ENCODE peak calls at places on chromosomes 16 and 17, in seven cellular contexts. B, G, I, Z, O, C and H are unnamed samples.

GRCh38 chr16:679808-680624 is at the start of gene STUB1:
- DNase-seq in B (peak), G (peak), I (peak), Z (peak), O (peak), C (peak), H (peak)

GRCh38 chr16:23700509-23700908 is 12.5 kb downstream of the ERN2 start:
- DNase-seq in B (no peak), G (no peak), I (peak), Z (no peak), O (no peak), C (no peak), H (peak)

GRCh38 chr17:69729937-69730336 is 315.4 kb downstream of the MAP2K6 start:
- DNase-seq in B (no peak), G (no peak), I (no peak), Z (peak), O (no peak), C (no peak), H (no peak)

GRCh38 chr17:6365187-6365943 is 69.6 kb downstream of the AIPL1 start:
- DNase-seq in B (no peak), G (no peak), I (peak), Z (peak), O (no peak), C (peak), H (no peak)

GRCh38 chr16:85428168-85428898 is 184.8 kb upstream of the GSE1 start:
- DNase-seq in B (peak), G (peak), I (peak), Z (no peak), O (no peak), C (peak), H (peak)

GRCh38 chr16:69123894-69124293 is 8.5 kb downstream of the CHTF8 start:
- DNase-seq in B (peak), G (peak), I (peak), Z (peak), O (no peak), C (peak), H (peak)

GRCh38 chr17:43543300-43543699 is 2.8 kb downstream of the ETV4 start:
- DNase-seq in B (no peak), G (no peak), I (no peak), Z (peak), O (no peak), C (no peak), H (no peak)

GRCh38 chr16:64278196-64278595 is 843.7 kb downstream of the CDH11 start:
- DNase-seq in B (peak), G (no peak), I (no peak), Z (peak), O (no peak), C (no peak), H (no peak)

GRCh38 chr16:70700101-70701020 is 14.5 kb upstream of the MTSS2 start:
- DNase-seq in B (no peak), G (no peak), I (no peak), Z (no peak), O (peak), C (no peak), H (no peak)

GRCh38 chr16:72021043-72021442 is 12.5 kb downstream of the DHODH start:
- DNase-seq in B (no peak), G (no peak), I (no peak), Z (no peak), O (no peak), C (no peak), H (peak)

GRCh38 chr16:54633943-54634362 is 296.7 kb upstream of the IRX5 start:
- DNase-seq in B (no peak), G (no peak), I (no peak), Z (no peak), O (no peak), C (no peak), H (peak)

GRCh38 chr17:74212913-74213791 is at the start of gene TTYH2:
- DNase-seq in B (peak), G (peak), I (peak), Z (peak), O (peak), C (peak), H (peak)

GRCh38 chr16:9139965-9140364 is 48.5 kb downstream of the HAPSTR1 start:
- DNase-seq in B (peak), G (no peak), I (no peak), Z (peak), O (no peak), C (no peak), H (peak)

GRCh38 chr16:49116873-49117272 is 164.8 kb downstream of the CBLN1 start:
- DNase-seq in B (no peak), G (no peak), I (no peak), Z (no peak), O (no peak), C (no peak), H (no peak)

GRCh38 chr17:64974750-64975317 is 55.6 kb upstream of the LRRC37A3 start:
- DNase-seq in B (no peak), G (no peak), I (no peak), Z (no peak), O (no peak), C (peak), H (no peak)

GRCh38 chr16:61715392-61715791 is 320.8 kb downstream of the CDH8 start:
- DNase-seq in B (no peak), G (no peak), I (no peak), Z (no peak), O (no peak), C (no peak), H (no peak)

GRCh38 chr17:41284043-41284442 is 8.5 kb downstream of the KRTAP9-7 start:
- DNase-seq in B (no peak), G (no peak), I (no peak), Z (peak), O (no peak), C (no peak), H (no peak)

GRCh38 chr17:4944163-4944553 is 4.1 kb downstream of the RNF167 start:
- DNase-seq in B (no peak), G (peak), I (no peak), Z (no peak), O (no peak), C (no peak), H (no peak)

GRCh38 chr16:81616321-81617020 is 162.6 kb upstream of the PLCG2 start:
- DNase-seq in B (peak), G (peak), I (peak), Z (peak), O (peak), C (no peak), H (peak)

DNA sequence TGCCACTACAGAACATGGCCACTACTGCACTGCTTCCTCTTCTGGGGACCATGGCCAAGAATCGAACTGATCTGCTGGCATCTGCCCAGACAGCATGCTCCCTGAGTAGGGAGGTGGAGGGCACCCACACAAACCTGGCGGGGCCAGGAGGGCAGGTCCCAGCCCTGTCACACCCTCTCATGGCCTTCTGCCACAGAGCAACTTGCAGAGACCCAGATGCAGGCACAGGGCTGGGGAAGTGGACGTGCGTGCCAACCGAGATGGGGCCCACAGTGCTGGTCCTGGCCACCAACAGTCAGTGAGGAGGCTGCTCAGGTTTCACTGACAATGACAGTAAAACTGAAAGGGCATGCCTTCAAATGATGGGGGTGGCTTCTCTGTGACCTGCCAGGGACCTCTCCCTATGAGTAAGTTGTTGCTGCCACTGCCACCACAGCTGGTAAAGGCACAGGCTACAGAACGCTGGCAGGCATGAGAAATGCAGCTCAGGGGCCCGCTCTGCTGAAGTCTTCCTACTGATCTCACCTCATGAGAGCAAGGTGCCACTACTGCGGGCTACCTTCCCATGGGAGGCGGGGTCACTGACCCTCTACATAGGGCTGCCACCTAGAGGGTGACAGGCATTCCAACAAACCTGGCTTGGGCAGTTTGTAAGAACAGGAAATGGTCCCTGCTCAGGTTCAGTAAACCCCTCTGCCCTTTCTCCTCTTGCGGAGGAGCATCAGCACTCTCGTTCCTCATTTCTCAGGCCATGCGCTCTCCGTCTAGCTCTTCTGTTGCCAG is 15.5 kb downstream of the HIC1 start:
- DNase-seq in B (no peak), G (no peak), I (no peak), Z (no peak), O (no peak), C (no peak), H (peak)
- TF ChIP-seq CTCF in B (no peak), G (no peak), I (no peak), Z (no peak), O (no peak), C (no peak), H (peak)

GRCh38 chr16:66751992-66752322 is 548 bp upstream of the DYNC1LI2 start:
- DNase-seq in B (no peak), G (no peak), I (no peak), Z (no peak), O (no peak), C (no peak), H (no peak)
- TF ChIP-seq CTCF in B (no peak), G (no peak), I (no peak), Z (no peak), O (no peak), C (no peak), H (no peak)

GRCh38 chr17:68429881-68430280 is 27.4 kb downstream of the WIPI1 start:
- DNase-seq in B (no peak), G (no peak), I (no peak), Z (no peak), O (no peak), C (peak), H (no peak)

GRCh38 chr17:68431045-68431608 is 26.2 kb downstream of the WIPI1 start:
- DNase-seq in B (no peak), G (no peak), I (no peak), Z (no peak), O (no peak), C (peak), H (no peak)

GRCh38 chr17:68432086-68432864 is 25.0 kb downstream of the WIPI1 start:
- DNase-seq in B (no peak), G (no peak), I (no peak), Z (no peak), O (no peak), C (peak), H (no peak)

GRCh38 chr17:68433211-68433610 is 24.1 kb downstream of the WIPI1 start:
- DNase-seq in B (no peak), G (no peak), I (no peak), Z (no peak), O (no peak), C (peak), H (no peak)

GRCh38 chr17:68431661-68432071 is 25.6 kb downstream of the WIPI1 start:
- DNase-seq in B (peak), G (peak), I (no peak), Z (peak), O (no peak), C (peak), H (peak)
- TF ChIP-seq CTCF in B (peak), G (peak), I (no peak), Z (peak), O (no peak), C (no peak), H (peak)

GRCh38 chr17:34562387-34562786 is 17.0 kb upstream of the TMEM132E start:
- DNase-seq in B (no peak), G (no peak), I (no peak), Z (no peak), O (no peak), C (no peak), H (peak)
- TF ChIP-seq CTCF in B (peak), G (peak), I (no peak), Z (peak), O (no peak), C (no peak), H (peak)

DNA sequence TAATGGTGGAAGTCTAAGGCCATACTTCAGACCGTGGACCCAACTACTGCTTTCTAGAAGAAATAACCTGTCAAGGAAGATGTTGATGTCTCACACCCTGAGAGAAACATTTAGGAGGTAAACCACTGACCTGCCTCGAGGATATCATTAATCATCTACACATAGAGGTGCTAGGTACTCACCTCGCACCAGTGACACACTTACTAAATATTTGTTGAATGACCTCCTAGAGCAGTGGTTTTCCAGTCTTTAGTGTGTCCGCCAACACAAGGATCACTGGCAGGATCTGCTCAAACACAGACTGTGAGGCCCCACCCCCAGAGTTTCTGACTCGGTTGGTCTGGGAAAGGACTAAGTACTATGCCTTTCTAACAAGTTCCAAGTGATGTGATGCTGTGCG is 197.4 kb upstream of the CACNG5 start:
- DNase-seq in B (no peak), G (no peak), I (no peak), Z (no peak), O (no peak), C (peak), H (no peak)
- TF ChIP-seq CTCF in B (no peak), G (no peak), I (no peak), Z (no peak), O (no peak), C (no peak), H (no peak)

DNA sequence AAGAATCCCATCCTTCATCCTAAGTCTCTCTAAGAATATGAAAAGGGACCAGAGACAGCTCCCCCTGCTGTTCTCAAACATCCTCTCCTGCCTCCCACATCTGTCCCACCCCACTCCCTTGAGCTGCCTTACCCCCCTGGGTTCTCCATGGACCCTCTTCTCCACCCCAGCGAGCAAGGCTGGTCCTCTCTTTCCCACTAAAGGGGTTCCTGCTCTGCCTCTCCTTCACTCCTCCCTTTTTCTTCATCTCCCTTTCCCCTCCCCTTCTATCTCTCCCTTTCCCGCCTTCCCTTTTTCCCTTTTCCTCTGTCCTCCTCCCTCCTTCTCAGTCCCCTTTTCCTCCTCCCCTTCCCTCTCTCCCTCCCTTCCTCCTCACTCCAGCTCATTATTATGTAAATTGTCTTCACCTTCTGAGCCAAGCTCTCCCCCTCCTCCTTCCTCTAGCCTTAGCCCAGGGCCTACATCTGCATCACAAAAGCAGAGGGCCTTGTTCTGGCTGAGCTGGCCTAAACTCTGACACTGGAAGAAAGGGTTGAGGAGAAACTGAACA is 90.0 kb downstream of the GNAO1 start:
- DNase-seq in B (peak), G (no peak), I (no peak), Z (no peak), O (no peak), C (no peak), H (peak)
- TF ChIP-seq CTCF in B (peak), G (no peak), I (no peak), Z (peak), O (no peak), C (no peak), H (peak)

GRCh38 chr17:3005696-3006095 is 57.7 kb downstream of the OR1D5 start:
- DNase-seq in B (no peak), G (no peak), I (no peak), Z (no peak), O (no peak), C (no peak), H (no peak)
- TF ChIP-seq CTCF in B (no peak), G (no peak), I (no peak), Z (no peak), O (no peak), C (no peak), H (no peak)

GRCh38 chr16:3655030-3655790 is 719 bp downstream of the DNASE1 start:
- DNase-seq in B (no peak), G (no peak), I (peak), Z (no peak), O (no peak), C (no peak), H (peak)

GRCh38 chr16:3655791-3656490 is 1.4 kb downstream of the DNASE1 start:
- DNase-seq in B (no peak), G (no peak), I (peak), Z (no peak), O (no peak), C (no peak), H (peak)

GRCh38 chr16:3656491-3657468 is 2.3 kb downstream of the DNASE1 start:
- DNase-seq in B (no peak), G (no peak), I (no peak), Z (no peak), O (no peak), C (no peak), H (peak)

GRCh38 chr16:3652373-3653037 is 2.0 kb upstream of the DNASE1 start:
- DNase-seq in B (no peak), G (peak), I (no peak), Z (no peak), O (no peak), C (peak), H (no peak)

DNA sequence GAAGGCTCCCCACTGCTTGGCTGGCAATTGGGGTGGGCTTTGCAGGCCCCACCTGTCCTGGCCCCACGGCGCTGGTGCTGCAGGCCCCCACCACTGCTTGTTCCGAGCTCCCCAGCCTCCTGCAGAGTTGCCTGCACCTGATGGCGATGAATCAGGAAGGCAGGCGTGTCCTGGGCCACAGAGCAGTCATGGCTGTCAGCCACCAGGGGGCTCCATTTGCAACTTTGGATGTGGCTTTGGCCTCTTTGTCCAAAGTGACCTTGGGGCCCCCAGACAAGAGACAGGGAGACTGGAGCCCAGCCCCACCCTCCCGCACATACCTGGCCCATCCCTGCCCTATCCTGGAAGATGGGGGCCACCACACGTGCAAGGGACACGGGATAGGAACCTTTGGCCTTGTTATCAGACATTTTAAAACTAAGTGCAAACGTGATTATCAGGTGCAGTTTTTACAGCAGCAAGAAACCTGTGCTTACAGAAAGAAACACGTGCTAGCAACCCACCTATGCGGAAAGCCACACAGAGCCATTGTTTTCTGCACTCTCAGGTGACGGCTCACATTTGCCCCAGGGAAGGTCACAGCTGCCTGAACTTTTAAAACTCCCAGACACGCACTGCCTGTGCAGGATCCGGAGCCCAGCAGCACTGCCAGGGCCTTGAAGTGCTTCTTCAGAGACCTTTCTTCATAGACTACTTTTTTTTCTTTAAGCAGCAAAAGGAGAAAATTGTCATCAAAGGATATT is at the start of gene DNASE1:
- DNase-seq in B (peak), G (peak), I (peak), Z (peak), O (peak), C (peak), H (peak)
- TF ChIP-seq CTCF in B (peak), G (peak), I (peak), Z (peak), O (peak), C (no peak), H (peak)

DNA sequence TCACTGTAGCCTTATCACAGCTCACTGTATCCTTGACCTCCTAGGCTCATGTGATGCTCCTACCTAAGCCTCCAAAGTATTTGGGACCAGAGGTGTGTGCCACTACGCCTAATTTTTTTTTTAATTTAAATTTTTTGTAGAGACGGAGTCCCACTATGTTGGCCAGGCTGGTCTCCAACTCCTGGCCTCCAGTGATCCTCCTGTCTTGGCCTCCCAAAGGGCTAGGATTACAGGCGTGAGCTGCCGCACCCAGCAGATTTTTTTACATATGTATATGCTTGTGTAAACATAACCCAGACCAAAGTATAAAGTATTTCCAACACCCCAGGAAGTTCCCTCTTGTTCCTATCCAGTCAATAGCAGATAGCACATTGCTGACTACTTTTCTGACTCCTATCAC is 1.7 kb upstream of the PGP start:
- DNase-seq in B (no peak), G (no peak), I (no peak), Z (no peak), O (no peak), C (no peak), H (no peak)
- TF ChIP-seq CTCF in B (no peak), G (no peak), I (no peak), Z (no peak), O (no peak), C (no peak), H (no peak)